ENCODE peak calls at places on chromosomes 2 and 18, in six cellular contexts. M is HEK293T, T is AG20443, S is NCI-H446 treated with DMSO at 0.1 percent for 48 hours, N is M059J, F is hepatocyte. L is an unnamed sample.

GRCh38 chr2:101474752-101475384 is at the start of gene RFX8:
- DNase-seq in N (no peak), M (no peak), F (peak), S (no peak), T (peak), L (no peak)

GRCh38 chr18:77114564-77115391 is 17.8 kb downstream of the MBP start:
- DNase-seq in N (no peak), M (no peak), T (peak), F (peak), S (no peak), L (peak)

GRCh38 chr2:212974692-212975091 is 176.7 kb downstream of the IKZF2 start:
- DNase-seq in T (peak), F (peak), N (peak), M (no peak), S (no peak), L (no peak)

GRCh38 chr2:84495539-84496146 is 20.7 kb upstream of the DNAH6 start:
- DNase-seq in N (peak), M (peak), T (peak), F (peak), S (peak), L (no peak)

GRCh38 chr2:52335727-52336126 is 1303.8 kb upstream of the NRXN1 start:
- DNase-seq in F (no peak), S (no peak), N (no peak), M (no peak), T (no peak), L (no peak)

GRCh38 chr18:25446972-25447371 is 95.0 kb upstream of the ZNF521 start:
- DNase-seq in M (no peak), N (peak), F (no peak), S (no peak), T (no peak), L (no peak)

GRCh38 chr18:5709476-5710095 is 165.8 kb upstream of the EPB41L3 start:
- DNase-seq in S (no peak), M (no peak), N (no peak), T (no peak), F (no peak), L (no peak)

GRCh38 chr2:191230174-191230573 is 15.0 kb upstream of the MYO1B start:
- DNase-seq in M (no peak), S (no peak), T (peak), F (no peak), N (peak), L (no peak)

GRCh38 chr2:86337235-86338099 is at the start of gene REEP1:
- DNase-seq in M (peak), F (peak), T (peak), N (peak), S (no peak), L (peak)

GRCh38 chr2:144198116-144198515 is 321.8 kb downstream of the ZEB2 start:
- DNase-seq in S (no peak), N (peak), M (no peak), T (no peak), F (peak), L (no peak)

GRCh38 chr2:9096761-9097160 is 93.3 kb upstream of the MBOAT2 start:
- DNase-seq in F (no peak), M (no peak), S (no peak), T (no peak), N (no peak), L (no peak)

GRCh38 chr2:47323009-47323821 is 79.7 kb upstream of the MSH2 start:
- DNase-seq in N (peak), S (peak), F (peak), T (peak), M (peak), L (peak)

GRCh38 chr2:54540194-54540593 is 84.1 kb downstream of the SPTBN1 start:
- DNase-seq in N (no peak), M (no peak), F (no peak), T (no peak), S (no peak), L (no peak)

GRCh38 chr2:23900927-23901322 is 26.0 kb downstream of the ATAD2B start:
- DNase-seq in M (no peak), F (peak), T (peak), S (no peak), N (peak), L (no peak)

L was measured in osteocyte.